ENCODE peak calls at places on chromosomes 13 and 19, in four cellular contexts. One of them, this sample, is unnamed.

GRCh38 chr19:14059093-14059480 is 2.8 kb downstream of the PALM3 start:
- DNase-seq in K562: peak; percentile 61
- DNase-seq in GM12878: no peak
- DNase-seq in HL-60: no peak
- DNase-seq in this sample: peak; percentile 57

GRCh38 chr13:27170221-27170520 is 1.4 kb downstream of the USP12 start:
- DNase-seq in K562: no peak
- DNase-seq in GM12878: no peak
- DNase-seq in HL-60: no peak
- DNase-seq in this sample: peak; percentile 12

GRCh38 chr19:49554701-49555181 is 25.6 kb downstream of the NOSIP start:
- DNase-seq in K562: no peak
- DNase-seq in GM12878: no peak
- DNase-seq in HL-60: no peak
- DNase-seq in this sample: no peak

GRCh38 chr13:31538067-31539042 is 201.0 kb upstream of the RXFP2 start:
- DNase-seq in K562: peak; percentile 10
- DNase-seq in GM12878: no peak
- DNase-seq in HL-60: peak; percentile 36
- DNase-seq in this sample: no peak

GRCh38 chr19:35986111-35986510 is 8.9 kb upstream of the SDHAF1 start:
- DNase-seq in K562: no peak
- DNase-seq in GM12878: no peak
- DNase-seq in HL-60: no peak
- DNase-seq in this sample: no peak

GRCh38 chr13:76542176-76542575 is 344.0 kb downstream of the KCTD12 start:
- DNase-seq in K562: no peak
- DNase-seq in GM12878: no peak
- DNase-seq in HL-60: no peak
- DNase-seq in this sample: no peak

GRCh38 chr13:40376296-40376849 is 290.1 kb downstream of the FOXO1 start:
- DNase-seq in K562: no peak
- DNase-seq in GM12878: no peak
- DNase-seq in HL-60: no peak
- DNase-seq in this sample: no peak

GRCh38 chr19:33524024-33524664 is 2.6 kb upstream of the PEPD start:
- DNase-seq in K562: no peak
- DNase-seq in GM12878: no peak
- DNase-seq in HL-60: no peak
- DNase-seq in this sample: no peak

GRCh38 chr13:112244061-112244460 is 132.1 kb upstream of the SPACA7 start:
- DNase-seq in K562: no peak
- DNase-seq in GM12878: no peak
- DNase-seq in HL-60: no peak
- DNase-seq in this sample: no peak

GRCh38 chr19:18114483-18114882 is 16.9 kb downstream of the MAST3 start:
- DNase-seq in K562: no peak
- DNase-seq in GM12878: no peak
- DNase-seq in HL-60: no peak
- DNase-seq in this sample: no peak

GRCh38 chr13:99288069-99288468 is 19.1 kb downstream of the GPR183 start:
- DNase-seq in K562: no peak
- DNase-seq in GM12878: peak; percentile 93
- DNase-seq in HL-60: peak; percentile 68
- DNase-seq in this sample: peak; percentile 23

GRCh38 chr19:2573916-2574315 is 98.0 kb downstream of the GADD45B start:
- DNase-seq in K562: no peak
- DNase-seq in GM12878: no peak
- DNase-seq in HL-60: no peak
- DNase-seq in this sample: no peak

GRCh38 chr19:18541992-18542935 is 1.1 kb downstream of the FKBP8 start:
- DNase-seq in K562: no peak
- DNase-seq in GM12878: no peak
- DNase-seq in HL-60: no peak
- DNase-seq in this sample: no peak

GRCh38 chr13:112066624-112067004 is 335 bp upstream of the SOX1 start:
- DNase-seq in K562: no peak
- DNase-seq in GM12878: no peak
- DNase-seq in HL-60: no peak
- DNase-seq in this sample: no peak

GRCh38 chr13:33050161-33050560 is 33.9 kb downstream of the KL start:
- DNase-seq in K562: no peak
- DNase-seq in GM12878: no peak
- DNase-seq in HL-60: no peak
- DNase-seq in this sample: no peak

GRCh38 chr19:40982594-40983101 is 8.4 kb upstream of the CYP2B6 start:
- DNase-seq in K562: no peak
- DNase-seq in GM12878: no peak
- DNase-seq in HL-60: no peak
- DNase-seq in this sample: no peak

GRCh38 chr13:98267080-98267912 is 90.2 kb upstream of the RNF113B start:
- DNase-seq in K562: no peak
- DNase-seq in GM12878: peak; percentile 33
- DNase-seq in HL-60: no peak
- DNase-seq in this sample: peak; percentile 32

GRCh38 chr13:46570273-46570672 is 17.3 kb downstream of the LRCH1 start:
- DNase-seq in K562: no peak
- DNase-seq in GM12878: no peak
- DNase-seq in HL-60: no peak
- DNase-seq in this sample: no peak

GRCh38 chr13:58341318-58341717 is 709.8 kb downstream of the PCDH17 start:
- DNase-seq in K562: no peak
- DNase-seq in GM12878: no peak
- DNase-seq in HL-60: no peak
- DNase-seq in this sample: no peak

GRCh38 chr13:80012281-80012680 is 328.6 kb downstream of the SPRY2 start:
- DNase-seq in K562: no peak
- DNase-seq in GM12878: no peak
- DNase-seq in HL-60: no peak
- DNase-seq in this sample: no peak

DNA sequence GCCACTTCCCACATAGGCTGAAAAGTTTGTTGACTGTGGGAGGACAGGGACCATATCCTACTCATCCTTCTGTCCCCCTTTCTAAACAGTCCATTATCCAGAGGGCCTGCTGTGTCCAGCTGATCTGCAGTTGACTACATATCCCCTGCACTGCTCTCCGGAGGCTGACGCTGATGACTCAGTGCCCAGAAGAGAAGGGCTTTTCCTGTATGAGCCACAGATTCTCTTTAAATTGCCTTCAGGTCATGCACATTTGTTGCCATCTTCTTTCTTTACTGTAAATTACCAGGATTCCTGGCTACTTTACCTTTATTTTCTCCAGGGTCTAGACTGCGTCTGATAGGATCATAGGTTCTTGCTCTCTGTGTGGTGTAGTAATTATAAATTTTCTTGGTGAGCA is 125.2 kb downstream of the LACC1 start:
- DNase-seq in K562: no peak
- DNase-seq in GM12878: no peak
- DNase-seq in HL-60: no peak
- DNase-seq in this sample: no peak
- TF ChIP-seq SPI1 in K562: no peak
- TF ChIP-seq SPI1 in GM12878: no peak
- TF ChIP-seq SPI1 in HL-60: no peak
- TF ChIP-seq SPI1 in this sample: no peak

GRCh38 chr13:48316826-48317510 is 13.4 kb downstream of the RB1 start:
- DNase-seq in K562: no peak
- DNase-seq in GM12878: no peak
- DNase-seq in HL-60: no peak
- DNase-seq in this sample: no peak
- TF ChIP-seq POLR2AphosphoS5 in K562: no peak
- TF ChIP-seq POLR2AphosphoS5 in GM12878: no peak
- TF ChIP-seq POLR2AphosphoS5 in HL-60: no peak
- TF ChIP-seq POLR2AphosphoS5 in this sample: no peak

GRCh38 chr13:86870388-86870966 is 800.7 kb upstream of the SLITRK5 start:
- DNase-seq in K562: no peak
- DNase-seq in GM12878: no peak
- DNase-seq in HL-60: no peak
- DNase-seq in this sample: no peak
- TF ChIP-seq SPI1 in K562: no peak
- TF ChIP-seq SPI1 in GM12878: no peak
- TF ChIP-seq SPI1 in HL-60: no peak
- TF ChIP-seq SPI1 in this sample: no peak

DNA sequence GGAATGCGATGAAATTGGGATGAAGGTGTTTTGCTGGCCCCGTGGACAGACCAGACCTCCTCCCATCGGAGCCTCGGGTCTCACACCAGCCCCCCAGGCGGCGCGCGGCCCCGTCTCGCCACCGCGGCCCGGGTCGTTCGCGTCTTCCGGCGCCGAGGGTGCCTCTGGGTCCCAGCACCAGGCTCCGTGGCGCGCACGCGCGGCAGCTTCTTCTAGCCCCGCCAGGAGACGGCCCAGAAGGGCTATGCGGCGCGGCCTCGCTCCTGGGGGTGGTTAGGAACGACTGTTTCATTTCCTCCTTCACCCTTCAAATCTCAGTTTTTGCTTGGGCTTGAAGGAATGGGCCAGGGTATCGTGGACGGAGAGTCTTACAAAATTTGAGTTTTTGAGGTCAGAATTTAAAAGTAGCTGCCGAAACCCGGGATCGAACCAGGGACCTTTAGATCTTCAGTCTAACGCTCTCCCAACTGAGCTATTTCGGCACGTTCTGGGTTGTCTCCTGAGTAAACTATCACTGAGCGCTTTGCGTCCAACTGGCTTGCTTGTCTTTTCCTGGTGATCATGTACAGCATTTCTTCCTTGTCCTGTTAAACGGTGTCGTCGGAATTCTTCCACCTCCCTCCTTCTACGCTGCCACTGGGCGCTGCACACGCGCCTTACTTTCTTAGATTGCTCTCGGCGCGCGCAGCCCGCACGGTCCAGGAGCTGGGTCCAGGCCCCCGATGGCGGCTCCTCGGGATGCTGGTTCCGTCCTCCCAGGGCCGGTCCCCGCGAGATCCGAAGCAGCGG is 46.5 kb downstream of the TGDS start:
- DNase-seq in K562: peak; percentile 84
- DNase-seq in GM12878: peak; percentile 93
- DNase-seq in HL-60: peak; percentile 95
- DNase-seq in this sample: peak; percentile 86
- TF ChIP-seq POLR2AphosphoS5 in K562: no peak
- TF ChIP-seq POLR2AphosphoS5 in GM12878: peak; percentile 71
- TF ChIP-seq POLR2AphosphoS5 in HL-60: no peak
- TF ChIP-seq POLR2AphosphoS5 in this sample: no peak

DNA sequence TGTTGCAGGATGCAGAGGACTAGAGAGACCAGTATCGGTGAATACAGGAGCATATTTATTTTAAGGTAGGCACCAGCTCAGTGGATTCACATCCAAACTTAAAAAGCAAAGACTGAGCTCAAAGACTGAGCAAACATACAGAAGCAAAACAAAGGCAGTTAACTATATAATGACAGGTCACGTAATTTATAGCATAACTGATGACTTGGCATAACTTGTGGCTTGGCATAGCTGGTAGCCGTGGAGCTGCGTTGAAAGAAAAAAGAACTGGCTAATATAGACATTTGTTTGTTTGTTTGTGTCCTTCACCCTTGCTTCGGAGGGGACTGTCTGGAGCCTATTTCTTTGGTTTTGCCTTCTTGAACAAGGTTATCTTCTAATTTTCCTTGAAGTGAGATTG is 33.7 kb downstream of the ZNF493 start:
- DNase-seq in K562: no peak
- DNase-seq in GM12878: no peak
- DNase-seq in HL-60: no peak
- DNase-seq in this sample: no peak
- TF ChIP-seq SPI1 in K562: no peak
- TF ChIP-seq SPI1 in GM12878: no peak
- TF ChIP-seq SPI1 in HL-60: no peak
- TF ChIP-seq SPI1 in this sample: no peak

DNA sequence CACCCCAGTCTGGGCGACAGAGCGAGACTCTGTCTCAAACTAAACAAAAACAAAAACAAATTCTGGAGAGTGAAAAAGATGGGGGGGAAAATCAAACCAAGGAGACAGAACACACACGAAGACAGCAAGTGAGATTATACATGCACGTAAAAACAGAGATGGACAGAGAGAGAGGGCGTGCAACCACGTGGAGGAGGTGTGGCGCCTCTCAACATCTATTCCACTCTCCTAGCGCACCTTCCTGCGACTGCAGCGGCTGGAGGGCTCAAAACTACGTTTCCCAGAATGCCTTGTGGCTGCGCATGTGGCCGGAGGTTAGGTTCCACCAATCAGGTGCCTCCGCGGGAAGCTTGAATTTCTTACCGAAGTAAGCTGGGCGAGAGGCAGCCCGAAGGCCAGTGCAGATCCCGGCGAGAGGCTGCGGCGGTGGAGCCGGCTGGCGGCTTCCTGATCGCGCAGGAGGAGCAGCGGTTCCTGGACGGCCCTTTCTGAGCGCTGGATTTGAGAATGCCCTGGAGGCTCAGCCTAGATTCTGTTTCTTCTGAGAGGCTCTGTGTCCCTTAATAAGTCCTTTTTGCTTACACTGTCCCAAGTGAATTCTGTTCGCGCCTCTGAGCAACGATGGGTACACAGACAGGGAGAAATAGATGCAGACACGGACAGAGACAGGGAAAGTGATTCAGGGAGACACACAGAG is 13.1 kb upstream of the NANOS2 start:
- DNase-seq in K562: peak; percentile 98
- DNase-seq in GM12878: peak; percentile 79
- DNase-seq in HL-60: peak; percentile 91
- DNase-seq in this sample: peak; percentile 95
- TF ChIP-seq POLR2AphosphoS5 in K562: peak; percentile 49
- TF ChIP-seq POLR2AphosphoS5 in GM12878: peak; percentile 62
- TF ChIP-seq POLR2AphosphoS5 in HL-60: peak; percentile 21
- TF ChIP-seq POLR2AphosphoS5 in this sample: no peak